ENCODE peak calls at places on chromosome 11, in eight cellular contexts. H is fibroblast of lung, R is pancreas, Y is tibial nerve, O is psoas muscle, K is colonic mucosa, I is HepG2, Z is AG04450. A is an unnamed sample. For H3K27me3, the result is how much of the 10 kb centered on the place peaks cover.

GRCh38 chr11:62494246-62494645 is 52.4 kb downstream of the AHNAK start:
- DNase-seq in H (no peak), R (no peak), Y (no peak), O (no peak), K (no peak), I (no peak), Z (no peak), A (no peak)

GRCh38 chr11:67648796-67649613 is 1.5 kb downstream of the ACY3 start:
- DNase-seq in H (no peak), R (no peak), Y (peak), O (no peak), K (no peak), I (no peak), Z (no peak), A (no peak)

GRCh38 chr11:121841487-121842167 is 274.4 kb downstream of the BLID start:
- DNase-seq in H (peak), R (no peak), Y (no peak), O (no peak), K (no peak), I (peak), Z (peak), A (no peak)

GRCh38 chr11:3128356-3129180 is 36.5 kb downstream of the OSBPL5 start:
- DNase-seq in H (no peak), R (no peak), Y (no peak), O (peak), K (no peak), I (no peak), Z (no peak), A (peak)

GRCh38 chr11:83648610-83649467 is 362.7 kb upstream of the CCDC90B start:
- DNase-seq in H (no peak), R (no peak), Y (no peak), O (no peak), K (no peak), I (peak), Z (no peak), A (no peak)

GRCh38 chr11:12693075-12693473 is 18.9 kb downstream of the TEAD1 start:
- DNase-seq in H (peak), R (no peak), Y (no peak), O (no peak), K (no peak), I (no peak), Z (no peak), A (no peak)

GRCh38 chr11:131099013-131099412 is 182.7 kb upstream of the SNX19 start:
- DNase-seq in H (peak), R (no peak), Y (no peak), O (no peak), K (no peak), I (peak), Z (no peak), A (no peak)

GRCh38 chr11:108997826-108998225 is 333.0 kb downstream of the DDX10 start:
- DNase-seq in H (no peak), R (no peak), Y (no peak), O (no peak), K (no peak), I (no peak), Z (no peak), A (no peak)

GRCh38 chr11:100860318-100860896 is 173.3 kb downstream of the ARHGAP42 start:
- DNase-seq in H (no peak), R (no peak), Y (no peak), O (no peak), K (no peak), I (no peak), Z (no peak), A (no peak)

GRCh38 chr11:112174789-112175595 is at the start of gene BCO2:
- DNase-seq in H (peak), R (peak), Y (peak), O (peak), K (peak), I (peak), Z (no peak), A (no peak)

GRCh38 chr11:5922749-5923426 is 19.2 kb upstream of the OR56A3 start:
- DNase-seq in H (no peak), R (no peak), Y (no peak), O (no peak), K (no peak), I (no peak), Z (no peak), A (no peak)

GRCh38 chr11:33373636-33374035 is 116.5 kb downstream of the HIPK3 start:
- DNase-seq in H (peak), R (no peak), Y (no peak), O (no peak), K (no peak), I (no peak), Z (no peak), A (no peak)

GRCh38 chr11:119207300-119207570 is 1.1 kb downstream of the CBL start:
- DNase-seq in H (peak), R (no peak), Y (no peak), O (no peak), K (no peak), I (no peak), Z (no peak), A (no peak)

GRCh38 chr11:70270877-70271634 is 566 bp downstream of the PPFIA1 start:
- DNase-seq in H (peak), R (peak), Y (no peak), O (peak), K (peak), I (peak), Z (peak), A (peak)

GRCh38 chr11:39190751-39191150 is 2268.7 kb downstream of the LRRC4C start:
- DNase-seq in H (no peak), R (no peak), Y (no peak), O (no peak), K (no peak), I (no peak), Z (no peak), A (no peak)

GRCh38 chr11:100584201-100584600 is 102.9 kb upstream of the ARHGAP42 start:
- DNase-seq in H (no peak), R (no peak), Y (no peak), O (no peak), K (no peak), I (no peak), Z (no peak), A (no peak)

GRCh38 chr11:66626926-66627325 is 10.5 kb downstream of the RBM14 start:
- DNase-seq in H (no peak), R (no peak), Y (no peak), O (no peak), K (no peak), I (no peak), Z (no peak), A (no peak)

GRCh38 chr11:118406599-118407166 is 5.3 kb downstream of the ATP5MG start:
- DNase-seq in H (peak), R (no peak), Y (no peak), O (no peak), K (no peak), I (no peak), Z (no peak), A (no peak)

GRCh38 chr11:134340354-134340964 is 8.7 kb downstream of the GLB1L2 start:
- DNase-seq in H (no peak), R (no peak), Y (no peak), O (no peak), K (peak), I (no peak), Z (no peak), A (peak)

GRCh38 chr11:134466035-134466908 is 54.2 kb upstream of the B3GAT1 start:
- DNase-seq in H (no peak), R (no peak), Y (no peak), O (no peak), K (peak), I (no peak), Z (no peak), A (peak)

GRCh38 chr11:11816511-11817319 is 25.1 kb upstream of the USP47 start:
- DNase-seq in H (peak), R (no peak), Y (no peak), O (no peak), K (no peak), I (no peak), Z (no peak), A (no peak)

GRCh38 chr11:2750601-2751522 is 51.1 kb upstream of the KCNQ1OT1 start:
- DNase-seq in H (no peak), R (no peak), Y (no peak), O (no peak), K (no peak), I (no peak), Z (no peak), A (no peak)

GRCh38 chr11:1391165-1392010 is 1.7 kb downstream of the BRSK2 start:
- DNase-seq in H (no peak), R (peak), Y (no peak), O (no peak), K (no peak), I (no peak), Z (no peak), A (no peak)

GRCh38 chr11:1392111-1392510 is 2.4 kb downstream of the BRSK2 start:
- DNase-seq in H (no peak), R (peak), Y (no peak), O (no peak), K (no peak), I (no peak), Z (no peak), A (no peak)

GRCh38 chr11:1392561-1392960 is 2.8 kb downstream of the BRSK2 start:
- DNase-seq in H (no peak), R (no peak), Y (no peak), O (no peak), K (no peak), I (no peak), Z (no peak), A (no peak)

GRCh38 chr11:1394936-1395772 is 5.4 kb downstream of the BRSK2 start:
- DNase-seq in H (no peak), R (no peak), Y (no peak), O (peak), K (no peak), I (no peak), Z (no peak), A (no peak)

DNA sequence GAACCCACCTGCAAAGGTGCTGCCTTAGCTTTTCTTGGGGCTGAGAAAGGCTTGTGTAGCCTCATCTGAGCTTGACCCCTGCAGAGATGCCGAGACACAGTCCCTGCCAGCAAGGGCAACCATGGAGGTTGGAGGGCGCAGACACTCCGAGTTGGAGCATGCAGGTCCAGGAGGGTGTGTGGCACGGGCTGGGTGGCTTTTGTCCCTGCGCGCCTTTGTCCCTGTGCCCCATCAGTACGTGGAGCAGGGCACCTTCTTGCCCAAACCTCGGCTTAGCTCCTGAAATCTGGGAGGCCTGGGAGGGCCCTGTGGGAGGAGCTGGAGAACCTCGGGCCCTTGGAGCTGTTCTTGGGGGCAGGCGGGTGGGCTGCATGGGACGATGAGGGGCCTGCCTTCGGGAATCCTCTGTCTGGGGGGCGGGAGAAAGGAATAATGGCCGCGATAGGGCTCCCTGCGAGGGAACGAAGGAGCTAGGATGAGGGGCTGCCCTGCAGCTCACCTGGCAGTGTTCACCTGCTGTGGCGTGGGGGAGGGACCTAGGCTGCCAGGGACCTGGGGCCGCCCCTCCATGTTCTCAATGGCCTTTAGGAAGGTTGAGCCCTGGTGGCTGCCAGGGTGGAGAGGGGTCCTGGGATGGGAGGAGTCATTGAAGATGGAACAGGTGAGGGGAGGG is 3.4 kb downstream of the BRSK2 start:
- DNase-seq in H (no peak), R (no peak), Y (no peak), O (peak), K (no peak), I (no peak), Z (no peak), A (no peak)
- H3K27me3 ChIP-seq in H (under half), R (under half), Y (under half), O (half or more), K (under half), I (under half), Z (under half), A (under half)

DNA sequence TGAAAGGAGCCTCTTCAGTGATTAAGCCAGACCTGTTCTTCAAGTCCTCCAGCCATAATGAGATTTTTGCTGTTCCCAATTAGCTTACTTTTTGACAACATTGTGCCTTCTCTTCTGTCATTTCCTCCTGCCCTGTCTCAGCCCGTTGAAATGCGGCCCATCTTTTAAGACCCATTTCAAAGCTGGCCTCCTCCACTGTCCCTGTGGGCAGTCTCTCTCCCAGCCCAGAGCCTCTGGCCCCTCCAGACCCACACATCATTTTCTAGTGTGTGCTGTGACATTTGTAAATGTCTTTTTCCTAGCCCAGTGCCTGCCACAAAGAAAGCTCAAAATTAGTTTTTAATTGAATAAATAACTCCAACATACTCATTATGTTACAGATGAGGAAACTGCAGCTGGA is 70.9 kb downstream of the BUD13 start:
- DNase-seq in H (no peak), R (no peak), Y (no peak), O (no peak), K (no peak), I (no peak), Z (no peak), A (no peak)
- H3K4me3 ChIP-seq in H (no peak), R (no peak), Y (no peak), O (no peak), K (no peak), I (no peak), Z (no peak), A (no peak)

GRCh38 chr11:20611445-20611844 is 12.0 kb downstream of the SLC6A5 start:
- DNase-seq in H (no peak), R (no peak), Y (no peak), O (no peak), K (no peak), I (no peak), Z (no peak), A (no peak)
- H3K27me3 ChIP-seq in H (under half), R (under half), Y (under half), O (half or more), K (under half), I (under half), Z (under half), A (under half)

GRCh38 chr11:46270707-46271106 is 6.8 kb upstream of the CREB3L1 start:
- DNase-seq in H (no peak), R (no peak), Y (no peak), O (no peak), K (no peak), I (no peak), Z (no peak), A (no peak)
- H3K4me3 ChIP-seq in H (no peak), R (no peak), Y (no peak), O (no peak), K (no peak), I (no peak), Z (no peak), A (no peak)

GRCh38 chr11:120294096-120294495 is 31.0 kb upstream of the TLCD5 start:
- DNase-seq in H (no peak), R (no peak), Y (no peak), O (no peak), K (no peak), I (no peak), Z (no peak), A (no peak)
- H3K27me3 ChIP-seq in H (under half), R (under half), Y (under half), O (half or more), K (under half), I (under half), Z (half or more), A (under half)

DNA sequence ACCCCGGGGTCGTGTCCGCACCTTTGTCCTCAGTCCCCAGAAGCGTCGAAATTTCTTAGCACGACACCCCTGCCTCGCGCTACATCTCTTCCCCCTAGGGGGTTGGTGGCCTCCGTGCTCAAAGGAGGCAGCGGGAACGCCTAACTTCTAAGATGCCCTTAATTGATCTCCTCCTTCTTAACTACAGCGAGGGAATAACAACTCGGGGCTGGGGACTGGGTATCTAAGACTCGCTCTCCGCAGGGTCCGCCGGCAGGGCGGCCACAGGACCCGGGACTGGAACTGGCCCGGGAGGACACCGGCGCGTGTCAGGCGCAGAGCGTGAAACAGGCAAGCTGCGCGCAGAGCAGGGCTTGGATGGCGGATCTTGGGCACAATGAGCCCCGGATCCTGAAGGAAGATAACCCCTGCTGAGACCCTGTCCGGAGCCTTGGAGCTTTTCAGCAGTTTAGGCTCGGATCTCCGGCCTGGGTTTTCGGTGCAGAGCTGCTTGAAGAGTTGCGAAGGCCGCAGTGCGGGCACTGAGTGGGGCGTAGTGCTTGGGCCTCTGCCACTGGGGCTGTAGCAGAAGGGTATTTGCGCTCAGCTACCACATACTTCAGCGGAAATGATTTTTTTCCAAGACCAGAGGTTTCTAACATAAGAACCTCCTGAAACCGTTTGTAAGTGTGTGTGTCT is 2.0 kb upstream of the CALCA start:
- DNase-seq in H (peak), R (no peak), Y (no peak), O (no peak), K (no peak), I (no peak), Z (no peak), A (peak)
- H3K4me3 ChIP-seq in H (no peak), R (peak), Y (no peak), O (peak), K (peak), I (no peak), Z (no peak), A (peak)

DNA sequence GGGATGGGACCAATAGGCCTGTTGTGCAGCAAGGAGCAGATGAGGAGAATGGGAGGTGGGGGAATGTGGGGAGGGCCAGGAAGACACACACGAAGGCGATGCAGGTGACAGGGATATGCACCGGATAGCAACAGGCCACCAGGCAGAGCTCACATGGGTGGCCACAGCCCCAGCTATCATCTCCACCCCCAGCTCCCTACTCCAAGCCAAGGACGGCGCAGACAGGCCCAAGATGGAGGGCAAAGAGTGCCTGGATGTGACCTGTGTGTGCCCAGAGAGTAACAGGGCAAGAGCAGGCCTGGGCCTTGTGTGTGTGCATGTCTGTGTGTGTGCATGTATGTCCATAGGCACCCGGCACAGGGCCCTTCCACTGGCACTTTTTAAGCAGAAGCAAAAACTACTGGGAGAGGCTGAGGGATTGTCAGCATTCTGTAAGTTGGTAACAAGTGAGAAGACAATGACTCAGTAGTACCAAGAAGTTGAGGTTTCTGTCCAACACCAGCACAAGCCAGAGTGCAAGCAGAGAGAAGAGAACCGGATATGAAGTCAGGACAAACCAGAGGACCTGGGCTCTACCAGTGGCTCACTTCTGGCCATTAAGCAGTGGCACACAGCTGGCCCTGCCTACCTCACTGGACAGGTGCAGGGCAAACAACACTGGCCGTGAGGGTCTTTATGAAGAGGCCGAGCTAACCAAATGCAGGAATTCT is 36.4 kb downstream of the NRXN2 start:
- DNase-seq in H (no peak), R (no peak), Y (no peak), O (no peak), K (no peak), I (no peak), Z (no peak), A (no peak)
- H3K27me3 ChIP-seq in H (under half), R (under half), Y (under half), O (under half), K (under half), I (under half), Z (under half), A (under half)

GRCh38 chr11:48172818-48173609 is 43.6 kb upstream of the OR4B1 start:
- DNase-seq in H (peak), R (peak), Y (peak), O (peak), K (peak), I (peak), Z (peak), A (peak)
- H3K4me3 ChIP-seq in H (no peak), R (no peak), Y (no peak), O (no peak), K (no peak), I (no peak), Z (peak), A (no peak)

GRCh38 chr11:31805629-31806185 is 5.4 kb downstream of the PAX6 start:
- DNase-seq in H (peak), R (no peak), Y (peak), O (no peak), K (no peak), I (no peak), Z (no peak), A (no peak)

GRCh38 chr11:31807791-31808074 is 3.4 kb downstream of the PAX6 start:
- DNase-seq in H (no peak), R (no peak), Y (no peak), O (no peak), K (no peak), I (no peak), Z (no peak), A (no peak)

GRCh38 chr11:31808268-31808667 is 2.9 kb downstream of the PAX6 start:
- DNase-seq in H (peak), R (no peak), Y (no peak), O (no peak), K (no peak), I (no peak), Z (no peak), A (no peak)

GRCh38 chr11:31806186-31806943 is 4.8 kb downstream of the PAX6 start:
- DNase-seq in H (peak), R (no peak), Y (peak), O (no peak), K (peak), I (no peak), Z (no peak), A (peak)

DNA sequence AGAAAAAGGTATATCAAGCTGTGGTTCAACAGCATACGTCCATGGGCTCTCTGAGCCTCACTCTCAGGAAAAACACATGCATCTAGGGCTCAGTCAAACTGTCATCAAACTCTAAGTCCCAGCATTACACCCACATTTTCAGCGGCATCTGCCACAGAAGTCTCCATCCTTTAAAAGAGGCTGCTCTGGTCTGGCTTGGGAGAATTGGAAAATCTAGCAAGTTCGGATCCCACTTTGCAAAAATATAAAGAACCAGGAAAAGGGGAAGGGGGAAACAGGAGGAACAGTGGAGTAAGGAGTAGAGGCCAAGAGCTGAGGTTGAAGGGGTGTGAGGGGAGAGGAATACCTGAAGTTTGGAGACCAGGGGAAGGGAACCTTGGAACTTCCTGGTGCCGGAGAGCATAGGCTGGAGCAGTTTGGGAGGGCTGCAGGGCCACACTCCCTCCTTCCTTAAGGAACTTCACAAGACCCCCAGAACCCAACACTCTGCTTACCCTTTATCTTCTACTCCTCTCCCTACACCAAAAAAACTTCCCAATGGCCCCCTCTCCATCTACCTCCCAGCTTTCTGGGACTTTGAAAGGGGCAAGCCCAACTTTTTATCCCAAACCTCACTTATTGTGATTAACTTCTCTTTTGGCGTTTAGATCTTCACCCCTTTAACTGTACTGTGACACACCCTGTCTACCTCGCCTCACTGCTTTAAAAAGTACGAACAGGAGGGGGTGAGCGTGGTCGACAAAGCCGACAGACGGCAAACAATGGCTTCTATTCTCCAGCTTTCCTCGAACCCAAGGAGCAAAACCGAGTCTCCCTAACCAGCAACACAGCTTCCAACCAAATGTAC is 4.0 kb downstream of the PAX6 start:
- DNase-seq in H (peak), R (no peak), Y (peak), O (no peak), K (no peak), I (no peak), Z (no peak), A (no peak)
- H3K27me3 ChIP-seq in H (half or more), R (half or more), Y (under half), O (half or more), K (half or more), I (under half), Z (half or more), A (half or more)

A was measured in upper lobe of left lung.